ENCODE peak calls at places on chromosomes 16 and 17, in four cellular contexts. V, Z, W and B are unnamed samples. For H3K4me1, the result is how much of the 10 kb centered on the place peaks cover.

GRCh38 chr16:68762996-68763756 is 26.1 kb downstream of the CDH1 start:
- ATAC-seq in V (no peak), Z (no peak), W (peak), B (no peak)

GRCh38 chr17:64118452-64118979 is 11.4 kb downstream of the ERN1 start:
- ATAC-seq in V (no peak), Z (no peak), W (peak), B (peak)

GRCh38 chr17:70274255-70274654 is 104.9 kb downstream of the KCNJ2 start:
- ATAC-seq in V (no peak), Z (no peak), W (no peak), B (no peak)

GRCh38 chr16:10111156-10111761 is 71.0 kb downstream of the GRIN2A start:
- ATAC-seq in V (no peak), Z (no peak), W (no peak), B (no peak)

GRCh38 chr17:38947189-38947588 is 20.0 kb downstream of the FBXO47 start:
- ATAC-seq in V (no peak), Z (no peak), W (no peak), B (no peak)

GRCh38 chr17:79306688-79307323 is 232.2 kb downstream of the ENGASE start:
- ATAC-seq in V (no peak), Z (no peak), W (peak), B (no peak)

GRCh38 chr17:9887521-9887920 is 17.6 kb downstream of the RCVRN start:
- ATAC-seq in V (no peak), Z (no peak), W (no peak), B (no peak)

GRCh38 chr16:15907863-15908478 is 19.6 kb upstream of the CEP20 start:
- ATAC-seq in V (peak), Z (peak), W (no peak), B (no peak)

GRCh38 chr16:27405546-27406451 is 3.8 kb downstream of the IL21R start:
- ATAC-seq in V (peak), Z (peak), W (no peak), B (no peak)

DNA sequence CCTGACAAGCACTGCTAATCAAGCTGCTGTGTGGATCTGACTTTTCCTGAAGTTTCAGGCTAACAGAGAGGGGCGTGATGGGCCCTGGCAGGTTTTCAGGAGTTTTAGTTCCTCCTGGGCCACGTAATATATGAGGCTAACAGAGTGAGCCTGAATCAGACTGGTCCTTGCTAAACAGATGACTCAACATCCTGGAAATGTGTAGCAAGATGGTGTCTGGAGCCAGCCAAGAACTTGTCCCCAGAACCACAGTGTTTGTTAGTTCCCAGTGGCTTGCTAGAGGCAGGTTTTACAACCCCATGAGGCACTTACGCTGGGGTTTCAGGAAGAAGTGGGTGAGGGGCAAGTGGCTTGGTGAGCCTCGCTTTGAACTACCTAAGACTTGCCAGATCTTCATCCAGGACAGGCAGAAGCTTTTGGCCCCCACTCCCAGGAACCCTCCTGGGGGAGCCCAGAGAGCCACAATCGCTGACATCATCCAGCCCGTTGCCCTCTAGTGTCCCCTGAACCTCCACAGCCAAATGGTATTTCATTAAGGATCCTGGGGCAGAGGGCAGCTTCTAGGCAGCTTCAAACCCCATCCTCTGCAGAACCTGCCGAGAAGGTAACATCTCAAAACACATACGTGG is 15.9 kb downstream of the TMEM92 start:
- ATAC-seq in V (peak), Z (peak), W (peak), B (peak)
- H3K27ac ChIP-seq in V (peak), Z (no peak), W (peak), B (peak)

GRCh38 chr16:58678716-58679115 is 5.9 kb downstream of the SLC38A7 start:
- ATAC-seq in V (peak), Z (peak), W (no peak), B (no peak)
- TF ChIP-seq CTCF in V (peak), Z (no peak), W (no peak), B (no peak)

DNA sequence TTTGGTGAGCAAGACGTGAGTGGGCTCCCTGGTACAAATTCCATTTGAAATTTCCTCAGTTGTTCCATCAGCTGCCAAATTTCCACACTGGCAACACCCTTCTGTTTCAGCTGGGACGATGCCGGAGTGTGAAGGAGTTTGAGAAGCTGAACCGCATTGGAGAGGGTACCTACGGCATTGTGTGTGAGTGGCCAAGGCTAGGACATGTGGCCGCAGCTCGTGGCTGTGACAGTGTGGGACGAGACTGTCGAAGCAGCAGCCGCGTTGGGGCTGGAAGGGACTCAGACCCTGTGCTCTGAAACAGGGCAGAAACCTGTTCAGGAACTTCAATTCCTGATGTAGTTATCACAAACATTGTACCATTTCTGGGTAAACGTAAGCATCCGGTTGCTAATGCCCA is 2.7 kb downstream of the CDK10 start:
- ATAC-seq in V (no peak), Z (no peak), W (no peak), B (no peak)
- H3K4me1 ChIP-seq in V (under half), Z (under half), W (under half), B (under half)

GRCh38 chr16:84829168-84829965 is 9.6 kb downstream of the CRISPLD2 start:
- ATAC-seq in V (no peak), Z (peak), W (no peak), B (peak)
- H3K27ac ChIP-seq in V (no peak), Z (no peak), W (no peak), B (peak)

GRCh38 chr16:11389083-11389482 is 43.8 kb downstream of the RMI2 start:
- ATAC-seq in V (no peak), Z (no peak), W (no peak), B (no peak)
- TF ChIP-seq CTCF in V (no peak), Z (no peak), W (no peak), B (no peak)

GRCh38 chr17:27533874-27534815 is 77.9 kb downstream of the KSR1 start:
- ATAC-seq in V (no peak), Z (peak), W (no peak), B (peak)
- H3K4me1 ChIP-seq in V (under half), Z (under half), W (half or more), B (under half)

DNA sequence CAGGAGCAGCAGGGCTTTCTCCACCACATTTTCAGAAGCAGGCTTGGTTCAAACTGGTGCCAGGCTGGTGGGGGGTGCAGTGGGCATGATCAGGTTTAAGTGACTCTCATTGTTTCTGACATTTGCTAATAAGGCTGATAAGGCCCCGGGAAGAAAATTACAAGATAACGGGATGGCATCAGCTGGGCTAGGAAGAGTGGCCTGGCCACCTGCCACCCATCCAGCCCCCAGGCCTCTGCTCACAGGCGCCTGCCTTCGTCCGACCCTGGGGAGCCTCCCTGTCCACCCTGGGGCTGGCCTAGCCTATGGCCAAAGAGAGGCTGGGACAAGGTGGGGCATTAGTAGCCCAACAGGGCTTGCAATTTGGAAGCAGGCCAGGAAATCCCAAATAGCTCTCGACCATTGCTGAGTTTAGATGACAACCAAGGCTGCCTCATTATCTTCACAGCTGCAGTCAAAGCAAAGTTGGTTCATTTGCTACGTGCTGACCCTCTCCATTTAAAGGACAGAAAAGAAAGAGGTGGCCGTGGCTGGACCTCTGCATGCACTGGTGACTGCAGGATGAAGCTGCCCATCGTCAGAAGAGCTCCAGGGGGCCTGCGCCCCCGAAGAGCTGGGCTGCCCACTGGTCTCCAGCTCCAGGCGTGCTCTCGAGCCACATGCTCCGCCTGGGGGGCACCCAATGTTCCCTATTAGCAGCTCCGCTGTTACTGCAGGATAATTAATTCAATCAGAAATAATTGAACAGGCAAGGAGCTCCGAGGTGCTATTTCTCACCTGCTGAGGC is 44.9 kb downstream of the PEMT start:
- ATAC-seq in V (no peak), Z (no peak), W (no peak), B (no peak)
- H3K27ac ChIP-seq in V (no peak), Z (no peak), W (no peak), B (no peak)

GRCh38 chr17:81453712-81454111 is 58.5 kb downstream of the BAHCC1 start:
- ATAC-seq in V (peak), Z (no peak), W (no peak), B (no peak)

GRCh38 chr17:81455387-81455786 is 57.2 kb downstream of the ACTG1 start:
- ATAC-seq in V (no peak), Z (no peak), W (no peak), B (no peak)

GRCh38 chr17:81453049-81453448 is 57.8 kb downstream of the BAHCC1 start:
- ATAC-seq in V (no peak), Z (no peak), W (no peak), B (no peak)

GRCh38 chr17:81456091-81456490 is 56.5 kb downstream of the ACTG1 start:
- ATAC-seq in V (no peak), Z (no peak), W (no peak), B (no peak)

GRCh38 chr17:81454473-81454872 is 58.1 kb downstream of the ACTG1 start:
- ATAC-seq in V (peak), Z (no peak), W (no peak), B (no peak)
- TF ChIP-seq CTCF in V (no peak), Z (no peak), W (no peak), B (no peak)